ENCODE peak calls at places on chromosome X, in five cellular contexts. Q is neural progenitor cell, D is tibial nerve, F is heart right ventricle, W is body of pancreas. U is an unnamed sample.
A peak's percentile ranks its signal among the peaks of the same experiment; 100 is the strongest.

GRCh38 chrX:122703762-122704161 is 480.3 kb upstream of the GRIA3 start:
- DNase-seq in D (no peak), W (no peak), F (no peak), Q (peak; percentile 15), U (no peak)

GRCh38 chrX:118627084-118627758 is 100.2 kb upstream of the IL13RA1 start:
- DNase-seq in Q (no peak), D (no peak), W (no peak), F (no peak), U (peak; percentile 12)

GRCh38 chrX:43679058-43679457 is 23.0 kb downstream of the MAOA start:
- DNase-seq in W (no peak), Q (no peak), D (no peak), F (no peak), U (no peak)

GRCh38 chrX:49202022-49202421 is 2.0 kb upstream of the SYP start:
- DNase-seq in W (peak; percentile 45), Q (no peak), D (no peak), F (no peak), U (no peak)

GRCh38 chrX:39750246-39750790 is 347.4 kb downstream of the BCOR start:
- DNase-seq in F (no peak), W (no peak), Q (no peak), D (no peak), U (no peak)

GRCh38 chrX:150032742-150033141 is 94.5 kb upstream of the EOLA2 start:
- DNase-seq in W (no peak), F (no peak), D (no peak), Q (peak; percentile 57), U (peak; percentile 60)

GRCh38 chrX:149916745-149917392 is 12.5 kb upstream of the HSFX4 start:
- DNase-seq in W (no peak), F (no peak), Q (no peak), D (no peak), U (no peak)

GRCh38 chrX:8879750-8880149 is 78.6 kb upstream of the FAM9A start:
- DNase-seq in W (peak; percentile 4), F (no peak), Q (peak; percentile 28), D (no peak), U (peak; percentile 53)

GRCh38 chrX:41022579-41022978 is 62.7 kb upstream of the USP9X start:
- DNase-seq in D (no peak), Q (no peak), W (no peak), F (no peak), U (no peak)

GRCh38 chrX:105610401-105610800 is 211.9 kb upstream of the NRK start:
- DNase-seq in D (no peak), Q (no peak), W (no peak), F (no peak), U (no peak)

GRCh38 chrX:108221481-108221880 is 129.9 kb downstream of the ATG4A start:
- DNase-seq in Q (no peak), D (no peak), F (no peak), W (no peak), U (no peak)

GRCh38 chrX:24371391-24371972 is 11.0 kb downstream of the SUPT20HL1 start:
- DNase-seq in W (peak; percentile 75), Q (peak; percentile 90), D (peak; percentile 23), F (peak; percentile 47), U (peak; percentile 89)

GRCh38 chrX:24375732-24376131 is 15.3 kb downstream of the SUPT20HL1 start:
- DNase-seq in D (no peak), F (no peak), W (no peak), Q (peak; percentile 23), U (no peak)

GRCh38 chrX:24376403-24376802 is 16.0 kb downstream of the SUPT20HL1 start:
- DNase-seq in D (no peak), Q (no peak), W (no peak), F (no peak), U (peak; percentile 22)

GRCh38 chrX:24369816-24370215 is 9.4 kb downstream of the SUPT20HL1 start:
- DNase-seq in W (no peak), D (no peak), Q (no peak), F (no peak), U (no peak)

GRCh38 chrX:24372021-24372763 is 11.8 kb downstream of the SUPT20HL1 start:
- DNase-seq in D (no peak), Q (peak; percentile 47), F (no peak), W (no peak), U (peak; percentile 49)
- H3K4me3 ChIP-seq in D (no peak overlapping the region), Q (peak overlapping the region; percentile 35), F (no peak overlapping the region), W (no peak overlapping the region), U (no peak overlapping the region)

GRCh38 chrX:47992669-47993068 is 11.1 kb downstream of the ZNF182 start:
- DNase-seq in Q (no peak), D (no peak), F (no peak), W (peak; percentile 53), U (no peak)

GRCh38 chrX:47991263-47992092 is 12.3 kb downstream of the ZNF182 start:
- DNase-seq in Q (no peak), W (no peak), D (no peak), F (no peak), U (no peak)

GRCh38 chrX:47992093-47992375 is 11.8 kb downstream of the ZNF182 start:
- DNase-seq in W (no peak), Q (no peak), F (no peak), D (no peak), U (no peak)
- H3K9me3 ChIP-seq in W (no peaks in the 10 kb centered on the region), Q (no peaks in the 10 kb centered on the region), F (peaks cover 5% of the 10 kb centered on the region), D (no peaks in the 10 kb centered on the region), U (peaks cover 9% of the 10 kb centered on the region)

GRCh38 chrX:2461711-2462016 is 39.1 kb downstream of the DHRSX start:
- DNase-seq in W (no peak), F (no peak), Q (no peak), D (no peak), U (no peak)
- H3K4me3 ChIP-seq in W (no peak overlapping the region), F (no peak overlapping the region), Q (no peak overlapping the region), D (no peak overlapping the region), U (no peak overlapping the region)

GRCh38 chrX:78063687-78064086 is 40.4 kb upstream of the PGK1 start:
- DNase-seq in W (no peak), F (no peak), Q (no peak), D (no peak), U (no peak)

GRCh38 chrX:78066110-78066509 is 37.9 kb upstream of the PGK1 start:
- DNase-seq in F (no peak), D (no peak), Q (no peak), W (no peak), U (no peak)

DNA sequence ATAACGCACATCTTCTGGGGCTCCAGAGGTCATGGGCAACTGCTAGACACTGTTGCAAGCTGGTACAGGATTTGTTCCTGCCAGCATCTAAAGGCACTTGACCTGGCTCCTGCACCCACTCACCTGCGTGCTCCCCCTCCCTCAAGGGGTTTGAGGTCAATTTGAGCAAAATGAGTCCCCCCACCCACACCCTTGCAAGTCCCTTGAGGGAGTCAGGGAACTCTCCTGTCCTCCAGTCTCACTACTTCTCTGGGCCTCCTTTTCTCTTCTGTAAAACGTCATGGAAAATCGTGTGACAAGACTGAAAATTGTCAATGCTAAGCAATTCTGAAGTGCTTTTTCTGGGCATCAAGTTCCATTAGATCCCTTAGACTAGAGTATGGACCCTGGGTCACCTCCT is 39.9 kb upstream of the PGK1 start:
- DNase-seq in F (no peak), D (no peak), Q (no peak), W (no peak), U (no peak)
- H3K9me3 ChIP-seq in F (no peaks in the 10 kb centered on the region), D (no peaks in the 10 kb centered on the region), Q (no peaks in the 10 kb centered on the region), W (no peaks in the 10 kb centered on the region), U (peaks cover 4% of the 10 kb centered on the region)

DNA sequence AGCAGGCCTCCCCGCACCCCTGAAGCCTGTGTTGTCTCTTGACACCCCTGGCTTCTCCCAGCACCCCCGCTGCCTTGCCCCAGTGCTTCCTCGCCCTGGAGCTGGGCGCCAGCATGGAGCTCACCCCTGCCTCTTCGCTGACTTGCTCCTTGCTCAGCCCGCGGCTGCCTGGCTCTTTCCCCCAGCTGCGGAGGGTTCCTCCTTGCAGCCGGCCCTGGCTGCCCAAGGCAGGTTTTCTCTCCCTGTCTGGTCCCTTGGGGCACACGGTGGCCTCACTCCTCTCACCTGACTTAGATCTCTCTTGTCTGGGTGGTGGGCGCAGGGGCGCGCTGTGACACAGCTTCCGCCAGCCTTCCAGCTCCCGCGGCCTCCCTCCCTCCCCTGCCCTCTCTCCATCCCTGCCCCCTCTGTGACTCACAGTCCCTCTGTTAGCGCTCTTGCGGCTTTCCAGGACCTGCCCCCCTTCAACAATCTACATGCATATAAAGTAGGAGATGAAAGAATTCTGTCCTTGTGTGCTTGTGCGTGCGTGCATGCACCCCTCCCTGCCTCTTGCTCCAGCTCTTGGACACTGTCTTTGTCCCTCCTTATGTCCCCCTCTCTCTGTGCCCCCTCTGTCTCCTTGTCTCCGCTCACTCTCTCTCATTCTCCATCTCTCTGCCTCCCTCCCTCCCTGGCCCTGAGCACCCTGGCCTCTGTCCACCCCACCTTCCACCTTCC is 2.2 kb downstream of the PLXNB3 start:
- DNase-seq in W (no peak), Q (peak; percentile 37), F (no peak), D (no peak), U (peak; percentile 63)
- H3K4me3 ChIP-seq in W (no peak overlapping the region), Q (no peak overlapping the region), F (no peak overlapping the region), D (peak overlapping the region; percentile 45), U (no peak overlapping the region)

DNA sequence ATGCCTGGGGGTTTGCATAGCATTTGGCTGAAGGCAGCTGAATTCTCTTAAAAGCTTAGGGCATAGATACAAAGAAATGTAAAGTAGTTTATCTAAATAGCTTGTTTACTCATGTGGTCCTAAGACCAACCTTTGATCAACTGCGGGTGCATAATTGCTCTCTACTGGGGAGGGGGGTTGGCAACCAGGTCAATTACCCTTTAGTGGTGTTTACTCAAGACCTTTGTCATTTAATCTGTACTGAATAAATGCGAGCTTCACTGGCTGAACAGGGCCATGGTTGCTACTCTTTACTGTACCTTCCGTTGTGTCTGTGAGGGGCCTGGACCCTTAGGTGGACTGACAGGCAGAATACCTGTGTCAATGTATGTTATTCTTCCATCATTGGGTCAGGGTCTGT is 102.7 kb upstream of the FAM9C start:
- DNase-seq in F (no peak), D (no peak), Q (no peak), W (no peak), U (no peak)
- H3K9me3 ChIP-seq in F (no peaks in the 10 kb centered on the region), D (no peaks in the 10 kb centered on the region), Q (no peaks in the 10 kb centered on the region), W (no peaks in the 10 kb centered on the region), U (no peaks in the 10 kb centered on the region)

DNA sequence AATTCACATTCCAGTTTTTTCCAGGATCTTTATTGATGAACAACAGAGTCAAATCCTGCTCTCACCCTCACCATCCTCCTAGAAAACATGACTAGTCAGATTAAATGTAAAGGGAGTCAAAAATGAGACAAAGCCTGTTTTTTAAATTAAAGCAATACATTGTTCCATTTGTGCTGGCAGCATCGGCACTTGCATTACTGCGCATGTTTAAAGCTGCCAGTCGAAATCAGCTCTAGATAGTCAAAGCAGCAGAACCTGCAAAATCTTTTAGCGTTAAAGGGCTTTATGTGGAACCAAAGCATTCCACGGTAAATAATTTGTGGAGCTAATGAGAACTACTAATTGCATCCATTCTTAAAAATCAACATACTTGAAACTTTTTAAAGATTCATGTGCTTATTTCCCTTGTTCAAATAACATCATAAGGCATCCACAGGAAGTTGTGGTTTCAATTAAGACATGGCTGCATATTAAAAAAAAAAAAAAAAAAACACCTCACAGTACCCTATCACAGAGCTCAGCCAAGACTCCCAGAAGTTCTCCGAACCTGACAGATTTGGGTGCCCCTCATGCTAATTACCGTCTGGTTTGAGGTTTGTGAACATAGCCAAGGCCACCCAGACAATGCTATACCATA is 82.2 kb downstream of the SH3KBP1 start:
- DNase-seq in W (no peak), Q (no peak), D (no peak), F (no peak), U (no peak)
- H3K4me3 ChIP-seq in W (no peak overlapping the region), Q (no peak overlapping the region), D (no peak overlapping the region), F (no peak overlapping the region), U (no peak overlapping the region)

U was measured in HAP-1.